ENCODE peak calls at places on chromosomes 4 and X, in seven cellular contexts. R is sigmoid colon, Y is cardiac muscle cell, J is gastrocnemius medialis, N is kidney, H is astrocyte of the spinal cord, K is fibroblast of mammary gland. T is an unnamed sample.

GRCh38 chr4:30847157-30847556 is 127.0 kb downstream of the PCDH7 start:
- DNase-seq in R (no peak), N (no peak), K (no peak), Y (no peak), H (no peak), J (no peak), T (no peak)

GRCh38 chrX:153662266-153662665 is 11.3 kb downstream of the PNCK start:
- DNase-seq in R (peak), K (peak), N (peak), Y (peak), J (peak), H (no peak), T (peak)

GRCh38 chrX:134256684-134257083 is 19.7 kb downstream of the CCDC160 start:
- DNase-seq in H (no peak), K (no peak), Y (no peak), R (no peak), N (no peak), J (no peak), T (no peak)

GRCh38 chr4:76850010-76850441 is 47.9 kb downstream of the SOWAHB start:
- DNase-seq in N (no peak), R (no peak), H (peak), Y (peak), K (peak), J (no peak), T (peak)

GRCh38 chr4:61068745-61069144 is 131.4 kb upstream of the ADGRL3 start:
- DNase-seq in Y (peak), K (peak), N (no peak), J (no peak), R (no peak), H (peak), T (peak)

GRCh38 chr4:8278421-8279287 is 9.1 kb downstream of the HTRA3 start:
- DNase-seq in K (peak), Y (peak), R (peak), H (peak), J (no peak), N (peak), T (peak)

GRCh38 chr4:103718993-103719319 is 829 bp downstream of the TACR3 start:
- DNase-seq in H (peak), Y (no peak), R (no peak), J (no peak), N (peak), K (peak), T (no peak)

GRCh38 chr4:183333983-183334382 is 11.8 kb upstream of the CLDN24 start:
- DNase-seq in K (no peak), H (no peak), R (no peak), Y (no peak), J (no peak), N (no peak), T (no peak)

GRCh38 chrX:70664726-70665125 is 220.1 kb downstream of the DLG3 start:
- DNase-seq in K (peak), H (peak), J (no peak), N (no peak), Y (peak), R (no peak), T (peak)

GRCh38 chrX:137651647-137652046 is 85.7 kb downstream of the ZIC3 start:
- DNase-seq in H (no peak), R (no peak), N (no peak), K (no peak), Y (no peak), J (no peak), T (no peak)
- TF ChIP-seq CTCF in H (no peak), R (no peak), N (no peak), K (no peak), Y (no peak), J (no peak), T (no peak)

GRCh38 chrX:103774070-103774642 is 2.5 kb upstream of the PLP1 start:
- DNase-seq in J (no peak), N (no peak), K (peak), H (peak), R (no peak), Y (peak), T (peak)
- TF ChIP-seq CTCF in J (no peak), N (no peak), K (peak), H (peak), R (no peak), Y (peak), T (peak)

DNA sequence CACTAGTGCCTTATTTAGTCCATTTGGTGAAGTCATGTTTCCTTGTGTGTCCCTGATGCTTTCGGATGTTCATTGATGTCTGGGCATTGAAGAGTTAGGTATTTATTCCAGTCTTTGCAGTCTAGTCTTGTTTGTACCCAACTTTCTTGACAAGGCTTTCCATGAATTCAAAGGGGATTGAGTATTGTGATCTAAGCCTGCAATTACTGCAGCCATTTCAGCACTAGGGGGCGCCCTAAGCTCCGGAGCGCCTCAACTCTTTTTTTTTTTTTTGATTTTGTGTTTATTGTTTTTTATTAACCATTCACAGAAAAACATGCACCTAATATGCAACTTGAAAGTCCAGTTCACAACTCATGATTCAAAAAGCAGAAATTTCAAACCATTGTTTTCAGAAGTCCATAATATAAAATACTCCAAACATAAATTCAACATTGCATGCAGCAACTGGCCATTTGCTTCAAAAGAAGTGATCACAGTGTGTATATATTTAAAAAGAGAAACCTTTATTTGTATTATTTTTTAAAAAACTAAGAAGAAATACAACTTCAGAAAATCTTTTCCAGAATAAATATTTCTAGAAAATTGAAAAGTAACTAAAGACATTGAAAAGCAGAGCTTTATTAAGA is 59.2 kb downstream of the PTPN13 start:
- DNase-seq in K (no peak), H (no peak), R (no peak), Y (no peak), N (no peak), J (no peak), T (no peak)
- TF ChIP-seq CTCF in K (peak), H (peak), R (no peak), Y (peak), N (peak), J (no peak), T (peak)

GRCh38 chr4:143186202-143186601 is 1.5 kb downstream of the USP38 start:
- DNase-seq in K (peak), H (no peak), Y (peak), R (no peak), J (no peak), N (no peak), T (peak)

GRCh38 chr4:143183513-143184216 is 1.1 kb upstream of the USP38 start:
- DNase-seq in R (no peak), Y (no peak), J (no peak), H (peak), K (no peak), N (no peak), T (peak)

GRCh38 chr4:143185253-143186107 is 763 bp downstream of the USP38 start:
- DNase-seq in N (peak), J (peak), K (peak), H (no peak), R (peak), Y (peak), T (peak)

GRCh38 chr4:143184217-143184502 is 557 bp upstream of the USP38 start:
- DNase-seq in J (no peak), K (no peak), Y (no peak), H (no peak), R (no peak), N (no peak), T (no peak)

GRCh38 chr4:143184503-143185252 is at the start of gene USP38:
- DNase-seq in J (peak), Y (peak), H (peak), N (peak), K (peak), R (peak), T (peak)
- TF ChIP-seq CTCF in J (no peak), Y (no peak), H (no peak), N (peak), K (no peak), R (no peak), T (peak)

GRCh38 chr4:162650166-162650565 is 486.4 kb upstream of the FSTL5 start:
- DNase-seq in Y (no peak), N (no peak), H (no peak), J (no peak), R (no peak), K (no peak), T (no peak)

GRCh38 chr4:162644346-162644745 is 480.5 kb upstream of the FSTL5 start:
- DNase-seq in Y (no peak), K (no peak), H (peak), J (no peak), R (no peak), N (no peak), T (no peak)

GRCh38 chr4:162640152-162640551 is 476.4 kb upstream of the FSTL5 start:
- DNase-seq in R (no peak), N (no peak), H (no peak), Y (no peak), K (no peak), J (no peak), T (no peak)

DNA sequence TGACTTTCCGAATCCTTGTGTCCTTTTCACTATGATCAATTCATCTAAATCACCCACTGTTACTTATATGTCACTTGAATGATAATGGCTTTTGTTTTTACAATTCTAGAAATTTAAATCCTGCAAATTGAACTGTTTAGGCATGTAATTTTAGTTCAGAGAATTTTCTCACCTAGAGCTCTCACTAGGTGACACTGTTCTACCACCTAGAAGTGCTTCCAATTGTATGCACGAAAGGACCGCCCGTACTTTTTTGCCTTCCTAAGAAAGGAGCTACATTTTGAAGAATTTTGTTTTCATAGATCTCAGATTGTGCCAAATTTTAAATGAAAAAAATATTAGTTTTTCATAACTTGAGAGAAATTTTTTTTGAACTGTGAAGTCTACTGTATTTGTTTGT is 481.6 kb upstream of the FSTL5 start:
- DNase-seq in N (no peak), R (no peak), K (no peak), Y (peak), J (no peak), H (no peak), T (no peak)
- TF ChIP-seq CTCF in N (no peak), R (no peak), K (no peak), Y (peak), J (no peak), H (no peak), T (no peak)

DNA sequence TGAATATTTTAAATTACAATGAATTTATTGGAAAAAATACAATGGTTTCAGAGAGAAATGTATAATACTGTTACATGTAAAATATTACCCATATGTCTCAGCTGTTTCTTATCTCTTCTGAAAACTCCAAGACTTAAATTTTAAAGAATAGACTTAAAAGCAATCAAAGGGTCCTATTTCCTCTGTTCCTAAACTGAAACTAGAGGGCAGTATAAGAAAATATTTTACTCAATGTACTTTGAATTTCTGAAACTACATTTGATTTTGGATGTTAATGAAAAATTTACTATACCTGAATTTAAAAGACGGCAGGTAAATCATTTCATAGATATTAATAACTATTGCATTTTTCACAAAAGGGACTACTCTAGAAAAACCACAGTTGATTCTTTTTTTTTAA is 200.2 kb downstream of the LRBA start:
- DNase-seq in N (no peak), K (no peak), Y (no peak), J (no peak), R (no peak), H (peak), T (no peak)
- TF ChIP-seq CTCF in N (no peak), K (no peak), Y (peak), J (no peak), R (no peak), H (no peak), T (peak)

GRCh38 chr4:171650543-171650942 is 162.7 kb upstream of the GALNTL6 start:
- DNase-seq in K (no peak), H (no peak), Y (no peak), R (no peak), N (no peak), J (no peak), T (no peak)
- TF ChIP-seq CTCF in K (no peak), H (no peak), Y (no peak), R (no peak), N (no peak), J (no peak), T (no peak)

DNA sequence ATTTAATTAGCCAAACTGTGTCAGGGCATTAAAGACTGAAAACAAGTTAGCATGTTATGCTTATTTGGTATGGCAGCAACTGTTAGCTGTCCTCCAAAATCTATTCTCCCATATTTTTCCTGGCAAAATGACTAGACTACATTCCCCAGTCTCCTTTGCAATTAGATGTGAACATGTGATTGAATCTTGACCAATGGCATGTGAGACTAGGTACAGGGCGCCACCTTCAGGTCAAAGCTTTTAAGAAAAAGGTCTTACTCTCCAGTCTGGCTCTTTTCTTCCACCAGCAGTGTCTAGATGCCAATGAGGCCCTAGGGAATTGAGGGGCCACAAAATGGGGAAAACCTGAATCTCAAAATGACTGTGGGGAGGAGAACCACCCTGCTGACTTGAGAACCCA is 408.2 kb downstream of the SMARCA1 start:
- DNase-seq in J (no peak), Y (peak), K (peak), H (no peak), R (no peak), N (no peak), T (no peak)
- TF ChIP-seq CTCF in J (no peak), Y (no peak), K (peak), H (peak), R (no peak), N (peak), T (no peak)

DNA sequence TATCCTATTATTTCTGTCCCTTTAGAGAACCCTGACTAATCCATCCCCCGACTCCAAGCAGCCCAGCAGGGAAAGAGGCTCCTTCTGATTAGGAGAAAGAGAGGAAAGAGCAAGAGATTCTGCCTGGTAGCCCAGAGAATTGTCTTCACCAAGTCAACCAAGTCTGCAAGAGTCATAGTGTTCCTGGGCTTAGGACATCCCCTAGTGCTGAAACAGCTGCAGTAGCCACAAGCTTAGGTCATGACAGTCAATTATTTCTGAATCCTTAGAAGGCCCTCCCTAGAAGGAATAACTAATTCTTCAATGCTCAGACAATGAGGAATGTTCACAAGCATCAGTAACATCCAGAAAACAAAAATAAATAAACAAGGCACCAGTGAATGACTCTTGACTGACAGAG is 480.3 kb upstream of the GRIA3 start:
- DNase-seq in K (peak), H (peak), Y (no peak), N (no peak), R (no peak), J (no peak), T (peak)
- TF ChIP-seq CTCF in K (peak), H (no peak), Y (no peak), N (no peak), R (no peak), J (no peak), T (no peak)